ENCODE peak calls at places on chromosomes 6 and 20, in four cellular contexts. R is HCT116, K is H54, D is breast epithelium. T is an unnamed sample.

GRCh38 chr20:9301129-9302072 is 213.0 kb upstream of the LAMP5 start:
- DNase-seq in R (peak), K (no peak), D (no peak), T (no peak)

GRCh38 chr6:63458480-63459115 is 113.7 kb upstream of the LOC128125822 start:
- DNase-seq in K (no peak), D (no peak), R (no peak), T (no peak)

GRCh38 chr6:89131599-89131998 is 13.7 kb upstream of the SRSF12 start:
- DNase-seq in D (no peak), K (no peak), R (no peak), T (no peak)

GRCh38 chr6:160300076-160300695 is 41.6 kb upstream of the SLC22A2 start:
- DNase-seq in K (no peak), R (no peak), D (no peak), T (no peak)

GRCh38 chr6:52620906-52621190 is 44.0 kb upstream of the TRAM2 start:
- DNase-seq in R (no peak), D (no peak), K (no peak), T (no peak)

GRCh38 chr20:25344634-25345033 is 46.0 kb downstream of the ABHD12 start:
- DNase-seq in K (no peak), R (no peak), D (no peak), T (no peak)

GRCh38 chr6:4937414-4937813 is 66.4 kb downstream of the RPP40 start:
- DNase-seq in R (no peak), D (no peak), K (no peak), T (no peak)

GRCh38 chr20:12289476-12289875 is 371.8 kb downstream of the BTBD3 start:
- DNase-seq in D (no peak), K (no peak), R (no peak), T (no peak)

GRCh38 chr6:157753291-157753690 is 69.8 kb upstream of the SNX9 start:
- DNase-seq in D (no peak), K (no peak), R (no peak), T (no peak)

GRCh38 chr20:38302721-38303120 is 1.2 kb upstream of the BPI start:
- DNase-seq in D (no peak), R (no peak), K (no peak), T (no peak)

GRCh38 chr6:49541936-49542335 is 8.5 kb upstream of the C6orf141 start:
- DNase-seq in K (no peak), R (no peak), D (no peak), T (no peak)

GRCh38 chr6:32113386-32114352 is 4.5 kb upstream of the TNXB start:
- DNase-seq in K (peak), D (no peak), R (no peak), T (no peak)

GRCh38 chr6:7051780-7052440 is 55.9 kb upstream of the RREB1 start:
- DNase-seq in D (peak), R (no peak), K (peak), T (peak)

GRCh38 chr6:18269253-18269652 is 4.9 kb upstream of the DEK start:
- DNase-seq in R (no peak), D (no peak), K (peak), T (peak)

GRCh38 chr20:1945134-1945618 is 48.7 kb downstream of the PDYN start:
- DNase-seq in D (no peak), R (no peak), K (no peak), T (no peak)
- TF ChIP-seq POLR2A in D (no peak), R (no peak), K (no peak), T (no peak)

GRCh38 chr20:62238569-62239277 is 402 bp downstream of the OSBPL2 start:
- DNase-seq in R (no peak), K (peak), D (no peak), T (no peak)
- TF ChIP-seq POLR2A in R (no peak), K (no peak), D (no peak), T (no peak)

GRCh38 chr20:53622247-53623114 is 28.8 kb upstream of the ZNF217 start:
- DNase-seq in R (no peak), D (no peak), K (no peak), T (no peak)

GRCh38 chr20:53621482-53622246 is 28.0 kb upstream of the ZNF217 start:
- DNase-seq in D (no peak), K (peak), R (peak), T (no peak)

GRCh38 chr20:53623127-53623453 is 29.5 kb upstream of the ZNF217 start:
- DNase-seq in K (no peak), D (no peak), R (no peak), T (no peak)

GRCh38 chr20:53626584-53626983 is 32.9 kb upstream of the ZNF217 start:
- DNase-seq in K (no peak), D (no peak), R (no peak), T (no peak)

GRCh38 chr20:53623454-53624206 is 30.0 kb upstream of the ZNF217 start:
- DNase-seq in R (no peak), D (peak), K (peak), T (no peak)
- TF ChIP-seq POLR2A in R (no peak), D (peak), K (peak), T (peak)

GRCh38 chr20:5950271-5951031 is at the start of the genes MCM8 and TRMT6:
- DNase-seq in R (peak), D (peak), K (peak), T (peak)
- TF ChIP-seq POLR2A in R (peak), D (no peak), K (peak), T (peak)

GRCh38 chr20:57390604-57391438 is at the start of gene RBM38:
- DNase-seq in R (peak), K (peak), D (no peak), T (peak)

GRCh38 chr20:57389695-57390603 is 1.2 kb upstream of the RBM38 start:
- DNase-seq in D (no peak), K (no peak), R (no peak), T (no peak)

GRCh38 chr20:57387463-57387862 is 3.7 kb upstream of the RBM38 start:
- DNase-seq in R (no peak), D (no peak), K (no peak), T (no peak)

GRCh38 chr20:57387945-57388351 is 3.2 kb upstream of the RBM38 start:
- DNase-seq in D (no peak), R (no peak), K (no peak), T (no peak)

GRCh38 chr20:57388953-57389694 is 2.1 kb upstream of the RBM38 start:
- DNase-seq in R (peak), K (no peak), D (no peak), T (no peak)
- TF ChIP-seq POLR2A in R (peak), K (no peak), D (no peak), T (peak)

GRCh38 chr20:36865076-36865860 is 10.7 kb upstream of the TLDC2 start:
- DNase-seq in R (no peak), K (no peak), D (no peak), T (no peak)

GRCh38 chr20:36865861-36866149 is 10.1 kb upstream of the TLDC2 start:
- DNase-seq in D (no peak), R (no peak), K (no peak), T (no peak)

GRCh38 chr20:36862857-36863668 is 12.9 kb upstream of the TLDC2 start:
- DNase-seq in D (no peak), K (no peak), R (no peak), T (no peak)

GRCh38 chr20:36866164-36866563 is 9.8 kb upstream of the TLDC2 start:
- DNase-seq in D (no peak), K (no peak), R (no peak), T (no peak)

GRCh38 chr20:36866681-36867485 is 9.1 kb upstream of the TLDC2 start:
- DNase-seq in K (no peak), R (no peak), D (no peak), T (no peak)
- TF ChIP-seq POLR2A in K (no peak), R (no peak), D (no peak), T (no peak)

GRCh38 chr20:62302341-62303048 is at the start of gene ADRM1:
- DNase-seq in K (peak), R (peak), D (peak), T (peak)
- TF ChIP-seq POLR2A in K (peak), R (peak), D (peak), T (peak)

DNA sequence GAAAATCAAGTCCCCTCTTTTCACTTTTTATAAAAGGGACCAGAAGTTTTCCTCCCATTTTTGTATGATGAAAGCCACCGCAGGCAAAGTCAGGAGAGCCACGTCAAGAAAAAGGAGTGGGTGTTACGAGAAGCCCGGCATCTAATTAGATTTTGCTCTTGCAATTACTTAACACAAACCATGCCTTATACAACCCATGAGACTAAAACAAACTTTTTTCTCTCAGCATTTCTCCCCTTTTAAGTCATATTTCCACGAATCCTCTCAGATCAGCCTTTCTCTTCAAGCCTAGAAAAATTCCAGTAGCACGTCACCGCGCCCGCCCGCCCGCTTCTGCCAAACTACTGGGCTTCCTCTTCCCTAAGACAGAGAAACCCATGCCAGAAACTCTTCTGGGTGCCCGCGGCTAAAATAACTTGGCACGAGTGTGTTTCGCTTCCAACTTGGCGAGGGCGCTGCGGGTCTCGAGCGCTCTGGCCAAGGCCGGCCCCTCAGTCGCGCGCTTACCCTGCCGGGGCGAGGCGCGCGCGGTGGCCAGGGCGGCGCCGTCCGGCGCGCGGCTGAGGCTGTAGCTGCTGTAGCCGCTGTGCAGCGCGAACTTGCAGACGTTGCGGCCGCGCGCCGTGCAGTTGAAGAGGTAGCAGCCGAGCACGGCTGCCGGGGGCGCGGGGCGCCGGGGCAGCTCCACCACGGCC is 1.1 kb downstream of the LRP11 start:
- DNase-seq in D (peak), R (no peak), K (peak), T (peak)
- TF ChIP-seq POLR2A in D (no peak), R (no peak), K (peak), T (no peak)

T was measured in GM12891.